ENCODE peak calls at places on chromosomes 2 and 18, in eight cellular contexts. One of them, this sample, is unnamed.
A peak's percentile ranks its signal among the peaks of the same experiment; 100 is the strongest.

GRCh38 chr2:203718087-203718486 is 11.6 kb downstream of the CD28 start:
- DNase-seq in fibroblast of lung: no peak
- DNase-seq in cardiac fibroblast: peak; percentile 27
- DNase-seq in endothelial cell of umbilical vein: peak; percentile 86
- DNase-seq in epithelial cell of esophagus: no peak
- DNase-seq in upper lobe of right lung: no peak
- DNase-seq in gastrocnemius medialis: no peak
- DNase-seq in spleen: no peak
- DNase-seq in this sample: peak; percentile 16

GRCh38 chr2:172195836-172196376 is 93.2 kb upstream of the DLX2 start:
- DNase-seq in gastrocnemius medialis: no peak
- DNase-seq in spleen: peak; percentile 54
- DNase-seq in fibroblast of lung: no peak
- DNase-seq in upper lobe of right lung: no peak
- DNase-seq in endothelial cell of umbilical vein: no peak
- DNase-seq in epithelial cell of esophagus: peak; percentile 94
- DNase-seq in cardiac fibroblast: no peak
- DNase-seq in this sample: no peak

GRCh38 chr2:203688798-203689197 is 17.6 kb upstream of the CD28 start:
- DNase-seq in gastrocnemius medialis: peak; percentile 78
- DNase-seq in cardiac fibroblast: peak; percentile 98
- DNase-seq in fibroblast of lung: peak; percentile 87
- DNase-seq in upper lobe of right lung: no peak
- DNase-seq in epithelial cell of esophagus: no peak
- DNase-seq in spleen: no peak
- DNase-seq in endothelial cell of umbilical vein: no peak
- DNase-seq in this sample: no peak

GRCh38 chr18:62964432-62964831 is 249.1 kb downstream of the PHLPP1 start:
- DNase-seq in fibroblast of lung: no peak
- DNase-seq in gastrocnemius medialis: no peak
- DNase-seq in cardiac fibroblast: no peak
- DNase-seq in endothelial cell of umbilical vein: no peak
- DNase-seq in epithelial cell of esophagus: no peak
- DNase-seq in spleen: no peak
- DNase-seq in upper lobe of right lung: no peak
- DNase-seq in this sample: no peak

GRCh38 chr2:189260361-189260761 is 80.8 kb upstream of the COL5A2 start:
- DNase-seq in upper lobe of right lung: no peak
- DNase-seq in spleen: no peak
- DNase-seq in gastrocnemius medialis: no peak
- DNase-seq in fibroblast of lung: peak; percentile 64
- DNase-seq in endothelial cell of umbilical vein: no peak
- DNase-seq in cardiac fibroblast: no peak
- DNase-seq in epithelial cell of esophagus: no peak
- DNase-seq in this sample: peak; percentile 92

GRCh38 chr2:41695714-41696113 is 352.1 kb upstream of the PKDCC start:
- DNase-seq in upper lobe of right lung: no peak
- DNase-seq in endothelial cell of umbilical vein: no peak
- DNase-seq in epithelial cell of esophagus: no peak
- DNase-seq in cardiac fibroblast: no peak
- DNase-seq in fibroblast of lung: no peak
- DNase-seq in spleen: no peak
- DNase-seq in gastrocnemius medialis: no peak
- DNase-seq in this sample: no peak

GRCh38 chr2:6824962-6825361 is 40.7 kb downstream of the CMPK2 start:
- DNase-seq in gastrocnemius medialis: no peak
- DNase-seq in cardiac fibroblast: peak; percentile 35
- DNase-seq in epithelial cell of esophagus: no peak
- DNase-seq in endothelial cell of umbilical vein: no peak
- DNase-seq in spleen: no peak
- DNase-seq in upper lobe of right lung: no peak
- DNase-seq in fibroblast of lung: peak; percentile 38
- DNase-seq in this sample: peak; percentile 20

GRCh38 chr2:184113691-184114403 is 484.5 kb upstream of the ZNF804A start:
- DNase-seq in spleen: no peak
- DNase-seq in epithelial cell of esophagus: peak; percentile 42
- DNase-seq in upper lobe of right lung: no peak
- DNase-seq in gastrocnemius medialis: no peak
- DNase-seq in endothelial cell of umbilical vein: peak; percentile 40
- DNase-seq in fibroblast of lung: no peak
- DNase-seq in cardiac fibroblast: no peak
- DNase-seq in this sample: no peak

GRCh38 chr2:26078939-26079338 is 45.1 kb downstream of the RAB10 start:
- DNase-seq in epithelial cell of esophagus: no peak
- DNase-seq in spleen: no peak
- DNase-seq in cardiac fibroblast: no peak
- DNase-seq in gastrocnemius medialis: no peak
- DNase-seq in upper lobe of right lung: no peak
- DNase-seq in endothelial cell of umbilical vein: no peak
- DNase-seq in fibroblast of lung: no peak
- DNase-seq in this sample: no peak

GRCh38 chr2:204933735-204934361 is 388.6 kb downstream of the PARD3B start:
- DNase-seq in spleen: no peak
- DNase-seq in epithelial cell of esophagus: no peak
- DNase-seq in fibroblast of lung: no peak
- DNase-seq in cardiac fibroblast: no peak
- DNase-seq in endothelial cell of umbilical vein: no peak
- DNase-seq in upper lobe of right lung: no peak
- DNase-seq in gastrocnemius medialis: no peak
- DNase-seq in this sample: no peak

DNA sequence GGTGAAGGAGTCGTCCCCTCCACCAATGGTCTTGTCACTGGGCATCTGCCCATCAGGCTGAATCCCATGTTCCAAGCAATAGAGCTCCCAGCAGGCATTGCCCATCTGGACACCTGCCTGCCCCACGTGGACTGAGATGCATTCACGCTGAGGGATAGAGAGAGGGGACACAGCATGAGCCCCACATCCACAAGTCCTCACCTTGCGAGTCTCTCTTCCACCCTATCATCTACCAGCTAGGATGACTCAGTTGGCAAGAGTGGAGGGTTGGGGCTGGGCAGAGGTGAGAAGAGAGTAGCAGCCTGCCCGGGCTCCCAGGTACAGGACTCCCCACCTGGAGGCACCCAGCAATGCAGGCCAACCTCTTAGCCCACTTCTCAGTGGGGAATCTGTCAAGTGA is 959 bp upstream of the TUBA4B start:
- DNase-seq in endothelial cell of umbilical vein: no peak
- DNase-seq in gastrocnemius medialis: peak; percentile 65
- DNase-seq in fibroblast of lung: no peak
- DNase-seq in epithelial cell of esophagus: peak; percentile 80
- DNase-seq in spleen: no peak
- DNase-seq in upper lobe of right lung: no peak
- DNase-seq in cardiac fibroblast: no peak
- DNase-seq in this sample: no peak
- H3K4me3 ChIP-seq in endothelial cell of umbilical vein: no peak overlapping the region
- H3K4me3 ChIP-seq in gastrocnemius medialis: peak overlapping the region; percentile 80
- H3K4me3 ChIP-seq in fibroblast of lung: no peak overlapping the region
- H3K4me3 ChIP-seq in epithelial cell of esophagus: peak overlapping the region; percentile 66
- H3K4me3 ChIP-seq in spleen: peak overlapping the region; percentile 91
- H3K4me3 ChIP-seq in upper lobe of right lung: peak overlapping the region; percentile 77
- H3K4me3 ChIP-seq in cardiac fibroblast: no peak overlapping the region
- H3K4me3 ChIP-seq in this sample: peak overlapping the region; percentile 48

GRCh38 chr2:63984606-63985359 is 34.4 kb downstream of the VPS54 start:
- DNase-seq in upper lobe of right lung: no peak
- DNase-seq in cardiac fibroblast: peak; percentile 13
- DNase-seq in gastrocnemius medialis: no peak
- DNase-seq in fibroblast of lung: no peak
- DNase-seq in endothelial cell of umbilical vein: peak; percentile 36
- DNase-seq in epithelial cell of esophagus: no peak
- DNase-seq in spleen: no peak
- DNase-seq in this sample: no peak
- TF ChIP-seq CTCF in upper lobe of right lung: no peak
- TF ChIP-seq CTCF in cardiac fibroblast: no peak
- TF ChIP-seq CTCF in gastrocnemius medialis: no peak
- TF ChIP-seq CTCF in fibroblast of lung: no peak
- TF ChIP-seq CTCF in endothelial cell of umbilical vein: no peak
- TF ChIP-seq CTCF in epithelial cell of esophagus: no peak
- TF ChIP-seq CTCF in spleen: no peak
- TF ChIP-seq CTCF in this sample: no peak

GRCh38 chr2:196166876-196167275 is 4.5 kb downstream of the STK17B start:
- DNase-seq in upper lobe of right lung: no peak
- DNase-seq in gastrocnemius medialis: no peak
- DNase-seq in cardiac fibroblast: peak; percentile 78
- DNase-seq in epithelial cell of esophagus: peak; percentile 62
- DNase-seq in endothelial cell of umbilical vein: peak; percentile 78
- DNase-seq in spleen: no peak
- DNase-seq in fibroblast of lung: peak; percentile 93
- DNase-seq in this sample: no peak
- H3K4me3 ChIP-seq in upper lobe of right lung: peak overlapping the region; percentile 92
- H3K4me3 ChIP-seq in gastrocnemius medialis: no peak overlapping the region
- H3K4me3 ChIP-seq in cardiac fibroblast: no peak overlapping the region
- H3K4me3 ChIP-seq in epithelial cell of esophagus: no peak overlapping the region
- H3K4me3 ChIP-seq in endothelial cell of umbilical vein: no peak overlapping the region
- H3K4me3 ChIP-seq in spleen: peak overlapping the region; percentile 58
- H3K4me3 ChIP-seq in fibroblast of lung: no peak overlapping the region
- H3K4me3 ChIP-seq in this sample: no peak overlapping the region

GRCh38 chr2:64988420-64989125 is 626 bp upstream of the SLC1A4 start:
- DNase-seq in gastrocnemius medialis: peak; percentile 82
- DNase-seq in cardiac fibroblast: peak; percentile 90
- DNase-seq in endothelial cell of umbilical vein: peak; percentile 79
- DNase-seq in fibroblast of lung: peak; percentile 85
- DNase-seq in epithelial cell of esophagus: peak; percentile 82
- DNase-seq in upper lobe of right lung: peak; percentile 78
- DNase-seq in spleen: peak; percentile 85
- DNase-seq in this sample: peak; percentile 72
- TF ChIP-seq CTCF in gastrocnemius medialis: peak; percentile 55
- TF ChIP-seq CTCF in cardiac fibroblast: peak; percentile 8
- TF ChIP-seq CTCF in endothelial cell of umbilical vein: peak; percentile 51
- TF ChIP-seq CTCF in fibroblast of lung: peak; percentile 36
- TF ChIP-seq CTCF in epithelial cell of esophagus: no peak
- TF ChIP-seq CTCF in upper lobe of right lung: peak; percentile 42
- TF ChIP-seq CTCF in spleen: peak; percentile 52
- TF ChIP-seq CTCF in this sample: peak; percentile 26

DNA sequence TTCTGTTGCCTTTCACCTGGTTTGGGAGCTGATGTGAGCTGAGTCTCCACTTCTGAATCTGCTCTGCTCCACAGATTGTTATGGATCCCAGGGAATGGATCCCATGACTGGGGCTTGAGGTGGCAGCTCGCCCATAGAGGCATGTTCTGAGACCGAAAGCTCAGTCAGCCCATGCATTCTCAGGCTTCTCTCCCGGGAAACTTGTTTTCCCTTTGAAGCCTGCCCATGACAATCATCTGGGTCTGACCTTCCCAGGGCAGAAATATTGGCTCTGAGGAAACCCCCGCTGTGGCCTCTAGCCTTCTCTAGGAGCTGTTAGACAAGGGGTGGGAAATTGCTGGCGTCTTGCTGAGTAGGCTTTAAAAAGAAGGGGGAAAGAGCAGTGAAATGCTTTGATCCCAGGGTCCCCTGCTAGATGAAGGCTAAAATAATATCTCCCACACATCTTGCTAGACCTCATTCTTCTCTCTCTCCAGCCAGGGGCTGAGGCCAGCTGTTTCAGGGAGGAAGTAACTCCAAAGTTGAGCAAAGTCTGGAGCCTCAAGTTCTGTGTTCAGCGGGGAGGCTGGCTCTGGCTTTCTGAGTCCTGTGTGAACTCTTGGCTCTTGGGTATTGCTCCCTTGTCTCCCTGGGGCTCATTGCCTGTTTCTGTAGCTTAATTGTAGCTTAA is 2.0 kb downstream of the VAMP8 start:
- DNase-seq in gastrocnemius medialis: no peak
- DNase-seq in upper lobe of right lung: no peak
- DNase-seq in spleen: no peak
- DNase-seq in fibroblast of lung: no peak
- DNase-seq in epithelial cell of esophagus: no peak
- DNase-seq in cardiac fibroblast: no peak
- DNase-seq in endothelial cell of umbilical vein: no peak
- DNase-seq in this sample: no peak
- H3K4me3 ChIP-seq in gastrocnemius medialis: no peak overlapping the region
- H3K4me3 ChIP-seq in upper lobe of right lung: peak overlapping the region; percentile 69
- H3K4me3 ChIP-seq in spleen: no peak overlapping the region
- H3K4me3 ChIP-seq in fibroblast of lung: no peak overlapping the region
- H3K4me3 ChIP-seq in epithelial cell of esophagus: peak overlapping the region; percentile 87
- H3K4me3 ChIP-seq in cardiac fibroblast: no peak overlapping the region
- H3K4me3 ChIP-seq in endothelial cell of umbilical vein: no peak overlapping the region
- H3K4me3 ChIP-seq in this sample: no peak overlapping the region

GRCh38 chr18:30381826-30382225 is 660.7 kb downstream of the DSC3 start:
- DNase-seq in spleen: no peak
- DNase-seq in upper lobe of right lung: no peak
- DNase-seq in endothelial cell of umbilical vein: no peak
- DNase-seq in epithelial cell of esophagus: no peak
- DNase-seq in gastrocnemius medialis: no peak
- DNase-seq in cardiac fibroblast: no peak
- DNase-seq in fibroblast of lung: no peak
- DNase-seq in this sample: no peak

GRCh38 chr18:30376515-30376914 is 666.0 kb downstream of the DSC3 start:
- DNase-seq in gastrocnemius medialis: no peak
- DNase-seq in cardiac fibroblast: no peak
- DNase-seq in upper lobe of right lung: no peak
- DNase-seq in spleen: no peak
- DNase-seq in endothelial cell of umbilical vein: no peak
- DNase-seq in epithelial cell of esophagus: peak; percentile 44
- DNase-seq in fibroblast of lung: no peak
- DNase-seq in this sample: no peak
- TF ChIP-seq CTCF in gastrocnemius medialis: no peak
- TF ChIP-seq CTCF in cardiac fibroblast: no peak
- TF ChIP-seq CTCF in upper lobe of right lung: no peak
- TF ChIP-seq CTCF in spleen: no peak
- TF ChIP-seq CTCF in endothelial cell of umbilical vein: no peak
- TF ChIP-seq CTCF in epithelial cell of esophagus: peak; percentile 46
- TF ChIP-seq CTCF in fibroblast of lung: no peak
- TF ChIP-seq CTCF in this sample: no peak

DNA sequence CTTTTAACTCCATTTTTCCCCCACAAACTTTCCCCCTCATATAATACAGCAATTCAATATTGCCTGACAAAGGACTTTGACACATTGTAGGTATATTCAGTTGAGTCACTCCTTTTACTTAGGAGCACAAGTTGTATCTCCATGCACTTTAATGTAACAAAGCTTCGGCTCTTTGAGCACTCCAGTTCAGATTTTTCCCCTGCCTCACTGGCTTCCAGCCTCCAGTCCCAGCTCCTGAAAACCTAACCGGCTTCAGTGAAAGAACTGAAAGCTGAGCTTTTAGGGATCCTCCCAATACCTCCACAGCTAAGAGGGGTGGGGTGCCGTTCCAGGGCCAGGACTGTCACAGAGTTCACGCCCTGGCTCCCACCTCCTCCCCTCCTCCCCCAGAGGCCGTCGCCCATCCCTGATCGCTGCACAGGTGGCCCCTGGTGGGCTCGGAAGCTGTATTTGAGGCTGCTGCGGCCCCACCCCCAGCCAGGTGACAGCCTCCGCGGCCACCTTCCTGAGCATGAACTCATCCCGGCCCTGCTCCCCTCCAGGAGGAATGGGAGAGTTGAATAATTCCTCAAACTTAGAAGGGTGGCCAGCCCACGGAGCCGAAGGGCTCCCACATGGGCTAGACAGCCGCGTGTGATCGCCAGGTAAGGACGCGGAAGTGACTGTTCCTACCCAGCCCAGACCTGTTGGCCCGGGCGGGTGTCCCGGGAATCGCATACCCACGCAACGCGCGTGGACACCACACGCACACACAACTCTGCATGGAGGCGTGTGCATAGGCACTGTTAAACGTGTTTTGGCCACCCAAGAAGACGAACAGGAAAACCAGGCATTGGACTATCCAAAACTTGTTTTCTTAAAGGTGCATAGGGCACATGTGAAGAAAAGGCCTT is 1.8 kb downstream of the MYO5B start:
- DNase-seq in epithelial cell of esophagus: peak; percentile 53
- DNase-seq in upper lobe of right lung: no peak
- DNase-seq in spleen: no peak
- DNase-seq in cardiac fibroblast: no peak
- DNase-seq in fibroblast of lung: no peak
- DNase-seq in endothelial cell of umbilical vein: no peak
- DNase-seq in gastrocnemius medialis: no peak
- DNase-seq in this sample: no peak
- H3K4me3 ChIP-seq in epithelial cell of esophagus: peak overlapping the region; percentile 48
- H3K4me3 ChIP-seq in upper lobe of right lung: peak overlapping the region; percentile 55
- H3K4me3 ChIP-seq in spleen: no peak overlapping the region
- H3K4me3 ChIP-seq in cardiac fibroblast: no peak overlapping the region
- H3K4me3 ChIP-seq in fibroblast of lung: no peak overlapping the region
- H3K4me3 ChIP-seq in endothelial cell of umbilical vein: no peak overlapping the region
- H3K4me3 ChIP-seq in gastrocnemius medialis: no peak overlapping the region
- H3K4me3 ChIP-seq in this sample: no peak overlapping the region

GRCh38 chr2:106030287-106031268 is 163.5 kb downstream of the UXS1 start:
- DNase-seq in gastrocnemius medialis: peak; percentile 54
- DNase-seq in fibroblast of lung: peak; percentile 93
- DNase-seq in cardiac fibroblast: peak; percentile 61
- DNase-seq in upper lobe of right lung: no peak
- DNase-seq in epithelial cell of esophagus: peak; percentile 72
- DNase-seq in spleen: no peak
- DNase-seq in endothelial cell of umbilical vein: peak; percentile 86
- DNase-seq in this sample: peak; percentile 70
- TF ChIP-seq CTCF in gastrocnemius medialis: no peak
- TF ChIP-seq CTCF in fibroblast of lung: no peak
- TF ChIP-seq CTCF in cardiac fibroblast: no peak
- TF ChIP-seq CTCF in upper lobe of right lung: no peak
- TF ChIP-seq CTCF in epithelial cell of esophagus: no peak
- TF ChIP-seq CTCF in spleen: no peak
- TF ChIP-seq CTCF in endothelial cell of umbilical vein: no peak
- TF ChIP-seq CTCF in this sample: no peak

This sample was measured in HFF-Myc.